ENCODE peak calls at places on chromosomes 2 and 18, in nine cellular contexts. S is NCI-H460; Y is CD4-positive, alpha-beta memory T cell; R is LoVo; X is H4; N is GM20000; M is activated naive CD4-positive, alpha-beta T cell treated with anti-CD3 and anti-CD28 coated beads for 36 hours; A is CD4-positive, CD25-positive, alpha-beta regulatory T cell; W is adrenal gland. O is an unnamed sample.

GRCh38 chr2:222715729-222716128 is 44.3 kb downstream of the MOGAT1 start:
- DNase-seq in S (no peak), Y (no peak), R (no peak), X (no peak), N (peak; percentile 41), M (no peak), A (no peak), W (no peak), O (peak; percentile 36)

GRCh38 chr2:164430166-164430783 is 191.0 kb downstream of the GRB14 start:
- DNase-seq in S (peak; percentile 44), Y (no peak), R (peak; percentile 27), X (peak; percentile 34), N (peak; percentile 10), M (peak; percentile 14), A (no peak), W (peak; percentile 16), O (no peak)

GRCh38 chr18:29321561-29321960 is 1144.6 kb upstream of the CDH2 start:
- DNase-seq in S (no peak), Y (no peak), R (no peak), X (no peak), N (no peak), M (no peak), A (no peak), W (no peak), O (no peak)

GRCh38 chr2:53877556-53877955 is 17.8 kb upstream of the GPR75 start:
- DNase-seq in S (no peak), Y (no peak), R (no peak), X (no peak), N (no peak), M (no peak), A (no peak), W (peak; percentile 21), O (no peak)

GRCh38 chr2:237892936-237893595 is 33.6 kb downstream of the RAMP1 start:
- DNase-seq in S (no peak), Y (no peak), R (no peak), X (no peak), N (no peak), M (no peak), A (no peak), W (no peak), O (no peak)

GRCh38 chr2:204885747-204886146 is 340.5 kb downstream of the PARD3B start:
- DNase-seq in S (no peak), Y (no peak), R (no peak), X (no peak), N (no peak), M (peak; percentile 21), A (no peak), W (no peak), O (no peak)

GRCh38 chr2:3349211-3349693 is 28.4 kb downstream of the EIPR1 start:
- DNase-seq in S (no peak), Y (no peak), R (no peak), X (no peak), N (no peak), M (no peak), A (no peak), W (no peak), O (no peak)

GRCh38 chr2:153858250-153858649 is 13.5 kb upstream of the GALNT13 start:
- DNase-seq in S (no peak), Y (no peak), R (no peak), X (no peak), N (no peak), M (no peak), A (no peak), W (no peak), O (no peak)

GRCh38 chr2:25098558-25099486 is 56.9 kb downstream of the EFR3B start:
- DNase-seq in S (no peak), Y (no peak), R (no peak), X (peak; percentile 51), N (no peak), M (no peak), A (no peak), W (peak; percentile 76), O (no peak)

GRCh38 chr2:30679416-30680088 is 127.7 kb downstream of the CAPN13 start:
- DNase-seq in S (no peak), Y (peak; percentile 9), R (no peak), X (no peak), N (no peak), M (no peak), A (no peak), W (no peak), O (no peak)

GRCh38 chr2:36547906-36548305 is 50.1 kb downstream of the FEZ2 start:
- DNase-seq in S (no peak), Y (no peak), R (no peak), X (no peak), N (no peak), M (no peak), A (no peak), W (no peak), O (no peak)

GRCh38 chr2:187377335-187377734 is 70.7 kb downstream of the CALCRL start:
- DNase-seq in S (no peak), Y (no peak), R (no peak), X (no peak), N (no peak), M (no peak), A (no peak), W (no peak), O (no peak)

GRCh38 chr2:42928692-42929576 is 136.6 kb upstream of the HAAO start:
- DNase-seq in S (no peak), Y (no peak), R (peak; percentile 19), X (no peak), N (no peak), M (peak; percentile 36), A (no peak), W (no peak), O (no peak)

GRCh38 chr2:150480971-150481830 is 6.3 kb downstream of the RND3 start:
- DNase-seq in S (no peak), Y (no peak), R (no peak), X (no peak), N (no peak), M (no peak), A (no peak), W (no peak), O (no peak)

GRCh38 chr2:66428986-66429612 is 5.8 kb upstream of the MEIS1 start:
- DNase-seq in S (peak; percentile 54), Y (no peak), R (peak; percentile 41), X (peak; percentile 58), N (no peak), M (no peak), A (no peak), W (peak; percentile 44), O (no peak)

GRCh38 chr2:221571108-221571390 is 1.1 kb downstream of the EPHA4 start:
- DNase-seq in S (no peak), Y (peak; percentile 59), R (no peak), X (peak; percentile 15), N (no peak), M (peak; percentile 26), A (peak; percentile 53), W (no peak), O (no peak)

GRCh38 chr2:13581471-13581870 is 864.7 kb downstream of the TRIB2 start:
- DNase-seq in S (no peak), Y (no peak), R (no peak), X (no peak), N (no peak), M (no peak), A (no peak), W (no peak), O (no peak)

GRCh38 chr18:36724591-36725001 is 104.2 kb downstream of the TPGS2 start:
- DNase-seq in S (no peak), Y (no peak), R (no peak), X (no peak), N (no peak), M (no peak), A (no peak), W (peak; percentile 13), O (no peak)

GRCh38 chr18:65623686-65624085 is 127.1 kb upstream of the CDH7 start:
- DNase-seq in S (no peak), Y (no peak), R (no peak), X (no peak), N (no peak), M (no peak), A (no peak), W (no peak), O (no peak)

GRCh38 chr2:228629251-228629650 is 447.8 kb upstream of the SPHKAP start:
- DNase-seq in S (no peak), Y (no peak), R (no peak), X (no peak), N (no peak), M (no peak), A (no peak), W (no peak), O (no peak)

GRCh38 chr2:215435809-215436704 is at the start of gene FN1:
- DNase-seq in S (peak; percentile 96), Y (peak; percentile 47), R (peak; percentile 37), X (peak; percentile 95), N (peak; percentile 82), M (peak; percentile 64), A (peak; percentile 39), W (peak; percentile 73), O (peak; percentile 39)

GRCh38 chr2:239498981-239499633 is 98.3 kb upstream of the HDAC4 start:
- DNase-seq in S (no peak), Y (no peak), R (no peak), X (peak; percentile 25), N (no peak), M (no peak), A (no peak), W (peak; percentile 19), O (no peak)